ENCODE peak calls at places on chromosomes 6 and 20, in four cellular contexts. X, L, Q and J are unnamed samples.

GRCh38 chr6:84426002-84426705 is 198.7 kb upstream of the CEP162 start:
- DNase-seq in X (no peak), L (no peak), Q (no peak), J (peak)

GRCh38 chr20:32356935-32357868 is 929 bp upstream of the ASXL1 start:
- DNase-seq in X (no peak), L (peak), Q (peak), J (peak)

GRCh38 chr6:35357671-35358070 is 15.3 kb downstream of the PPARD start:
- DNase-seq in X (no peak), L (peak), Q (no peak), J (no peak)

GRCh38 chr20:53448875-53449274 is 144.8 kb downstream of the ZNF217 start:
- DNase-seq in X (no peak), L (no peak), Q (no peak), J (no peak)

GRCh38 chr6:389622-390021 is 1.9 kb upstream of the IRF4 start:
- DNase-seq in X (peak), L (no peak), Q (no peak), J (no peak)

GRCh38 chr6:3913077-3913957 is 64.1 kb downstream of the FAM50B start:
- DNase-seq in X (no peak), L (peak), Q (peak), J (peak)

GRCh38 chr6:5202941-5203340 is 57.8 kb downstream of the LYRM4 start:
- DNase-seq in X (no peak), L (no peak), Q (no peak), J (no peak)

GRCh38 chr6:54990001-54990400 is 143.4 kb downstream of the FAM83B start:
- DNase-seq in X (no peak), L (no peak), Q (no peak), J (no peak)

GRCh38 chr6:42118162-42119001 is 24.0 kb downstream of the C6orf132 start:
- DNase-seq in X (no peak), L (no peak), Q (peak), J (no peak)

GRCh38 chr6:148309301-148309700 is 33.3 kb upstream of the SASH1 start:
- DNase-seq in X (no peak), L (no peak), Q (no peak), J (no peak)

GRCh38 chr6:34985236-34985635 is 96.2 kb downstream of the ANKS1A start:
- DNase-seq in X (no peak), L (no peak), Q (no peak), J (no peak)

GRCh38 chr6:41940759-41941279 is 789 bp downstream of the CCND3 start:
- DNase-seq in X (peak), L (peak), Q (peak), J (no peak)

GRCh38 chr20:63777614-63778013 is 38.0 kb downstream of the SLC2A4RG start:
- DNase-seq in X (no peak), L (no peak), Q (no peak), J (no peak)

GRCh38 chr6:128410584-128410983 is 109.8 kb downstream of the PTPRK start:
- DNase-seq in X (no peak), L (no peak), Q (no peak), J (no peak)

GRCh38 chr20:5933802-5934436 is 16.4 kb downstream of the TRMT6 start:
- DNase-seq in X (no peak), L (no peak), Q (no peak), J (no peak)

GRCh38 chr6:31452859-31453258 is 45.1 kb upstream of the MICB start:
- DNase-seq in X (no peak), L (no peak), Q (no peak), J (no peak)

GRCh38 chr6:116966675-116967576 is 89.9 kb downstream of the RFX6 start:
- DNase-seq in X (no peak), L (no peak), Q (no peak), J (no peak)